ENCODE peak calls at places on chromosomes 12 and 14, in four cellular contexts. J, S, D and L are unnamed samples.

GRCh38 chr12:88870000-88870737 is 289.9 kb upstream of the KITLG start:
- DNase-seq in J (peak; percentile 88), S (no peak), D (no peak), L (no peak)

GRCh38 chr14:55114720-55115119 is 14.3 kb upstream of the LGALS3 start:
- DNase-seq in J (no peak), S (no peak), D (no peak), L (no peak)

GRCh38 chr14:91061309-91061887 is 957 bp upstream of the RPS6KA5 start:
- DNase-seq in J (no peak), S (no peak), D (no peak), L (no peak)

GRCh38 chr14:77190977-77191376 is 9.4 kb downstream of the TMEM63C start:
- DNase-seq in S (no peak), D (no peak), J (no peak), L (no peak)

GRCh38 chr12:66688836-66689439 is 10.1 kb upstream of the GRIP1 start:
- DNase-seq in S (no peak), J (peak; percentile 1), D (peak; percentile 80), L (no peak)

GRCh38 chr14:101876539-101876938 is 87.8 kb upstream of the DYNC1H1 start:
- DNase-seq in S (peak; percentile 46), D (no peak), J (peak; percentile 18), L (no peak)

GRCh38 chr12:42921741-42922511 is 332.4 kb upstream of the PRICKLE1 start:
- DNase-seq in S (no peak), J (peak; percentile 77), D (no peak), L (peak; percentile 21)

GRCh38 chr12:104064842-104065441 is 611 bp downstream of the HCFC2 start:
- DNase-seq in J (no peak), D (no peak), S (no peak), L (no peak)

GRCh38 chr12:114938487-114939210 is 254.7 kb upstream of the TBX3 start:
- DNase-seq in J (no peak), S (no peak), D (no peak), L (no peak)

GRCh38 chr12:26740348-26740747 is 92.6 kb downstream of the ITPR2 start:
- DNase-seq in J (no peak), S (no peak), D (no peak), L (no peak)

GRCh38 chr14:104320611-104321086 is 182.3 kb downstream of the KIF26A start:
- DNase-seq in D (no peak), S (no peak), J (no peak), L (no peak)

GRCh38 chr14:92744198-92744597 is 4.2 kb downstream of the LGMN start:
- DNase-seq in J (no peak), S (no peak), D (no peak), L (no peak)

GRCh38 chr14:23881292-23881691 is 72.3 kb upstream of the DHRS4 start:
- DNase-seq in S (no peak), D (no peak), J (no peak), L (peak; percentile 14)

GRCh38 chr12:82517027-82517426 is 158.7 kb downstream of the METTL25 start:
- DNase-seq in J (peak; percentile 4), S (no peak), D (no peak), L (no peak)

GRCh38 chr12:56120158-56120846 is 2.2 kb downstream of the ZC3H10 start:
- DNase-seq in J (peak; percentile 24), D (no peak), S (no peak), L (no peak)

GRCh38 chr14:102333795-102334415 is 14.4 kb downstream of the ZNF839 start:
- DNase-seq in J (no peak), D (no peak), S (no peak), L (no peak)

GRCh38 chr12:57864811-57865751 is 18.6 kb upstream of the CTDSP2 start:
- DNase-seq in S (peak; percentile 42), D (no peak), J (peak; percentile 77), L (no peak)

GRCh38 chr12:30813741-30814687 is 59.3 kb upstream of the CAPRIN2 start:
- DNase-seq in S (no peak), D (no peak), J (peak; percentile 50), L (no peak)

GRCh38 chr12:28799337-28799736 is 349.7 kb upstream of the FAR2 start:
- DNase-seq in J (no peak), S (no peak), D (no peak), L (no peak)

GRCh38 chr12:6392499-6392898 is 8.5 kb downstream of the LTBR start:
- DNase-seq in D (no peak), J (no peak), S (no peak), L (no peak)

GRCh38 chr14:21846227-21846885 is 172.7 kb upstream of the OR4E1 start:
- DNase-seq in J (peak; percentile 0), S (peak; percentile 51), D (peak; percentile 2), L (no peak)

GRCh38 chr14:77270361-77271112 is 469 bp downstream of the NGB start:
- DNase-seq in S (no peak), J (no peak), D (no peak), L (no peak)

GRCh38 chr12:97984951-97985350 is 522.3 kb downstream of the RMST start:
- DNase-seq in D (no peak), S (no peak), J (no peak), L (no peak)

GRCh38 chr14:74905595-74906142 is 17.4 kb downstream of the RPS6KL1 start:
- DNase-seq in J (peak; percentile 34), D (peak; percentile 4), S (peak; percentile 66), L (no peak)

GRCh38 chr12:99647453-99647852 is at the start of gene GARIN6:
- DNase-seq in J (no peak), D (no peak), S (no peak), L (no peak)

GRCh38 chr14:55850803-55851202 is 267.4 kb upstream of the PELI2 start:
- DNase-seq in S (no peak), J (peak; percentile 75), D (no peak), L (no peak)

GRCh38 chr14:103103461-103104388 is 9.2 kb downstream of the EXOC3L4 start:
- DNase-seq in J (peak; percentile 35), D (peak; percentile 56), S (no peak), L (no peak)

GRCh38 chr14:21096889-21097615 is 1.4 kb downstream of the ZNF219 start:
- DNase-seq in S (no peak), D (peak; percentile 5), J (no peak), L (no peak)

GRCh38 chr12:121172145-121172544 is 37.8 kb upstream of the P2RX4 start:
- DNase-seq in D (no peak), S (no peak), J (no peak), L (no peak)

GRCh38 chr14:87705439-87705896 is 287.5 kb downstream of the GALC start:
- DNase-seq in S (no peak), D (no peak), J (no peak), L (peak; percentile 16)